ENCODE peak calls at places on chromosomes 13 and 19, in ten cellular contexts. F is GM12878, S is hepatocyte, Z is GM23338, O is PC-3, U is fibroblast of lung, V is HCT116, J is K562, Y is neural progenitor cell, N is H1. Q is an unnamed sample. For H3K36me3, the result is how much of the 10 kb centered on the place peaks cover.

GRCh38 chr19:15251749-15252397 is 19.6 kb upstream of the EPHX3 start:
- DNase-seq in O (peak), S (peak), F (no peak), J (peak), U (peak), V (no peak), Y (peak), N (peak), Z (peak), Q (no peak)

GRCh38 chr19:47651691-47652090 is 42.8 kb downstream of the BICRA start:
- DNase-seq in S (no peak), U (no peak), O (no peak), J (no peak), F (no peak), Z (peak), Y (no peak), N (no peak), V (no peak), Q (no peak)

GRCh38 chr19:10332158-10332964 is 968 bp downstream of the RAVER1 start:
- DNase-seq in J (no peak), V (no peak), Z (no peak), U (no peak), F (no peak), S (peak), O (no peak), Y (no peak), N (no peak), Q (no peak)

GRCh38 chr13:99442273-99442895 is 58.9 kb upstream of the TM9SF2 start:
- DNase-seq in Z (peak), V (peak), N (no peak), O (peak), U (peak), J (peak), Y (peak), S (peak), F (no peak), Q (peak)

GRCh38 chr19:20858218-20858617 is 64.8 kb upstream of the ZNF85 start:
- DNase-seq in S (no peak), Y (peak), Z (peak), O (no peak), U (no peak), J (no peak), F (no peak), N (no peak), V (no peak), Q (no peak)

GRCh38 chr13:24511019-24511823 is 1.4 kb downstream of the PARP4 start:
- DNase-seq in O (peak), J (no peak), Z (peak), S (peak), F (peak), N (no peak), U (peak), V (peak), Y (peak), Q (peak)

GRCh38 chr13:111587249-111587648 is 266.8 kb downstream of the TEX29 start:
- DNase-seq in N (no peak), Y (no peak), O (no peak), S (no peak), F (no peak), J (no peak), V (no peak), U (no peak), Z (no peak), Q (no peak)

GRCh38 chr19:46115396-46116109 is 8.9 kb downstream of the IGFL3 start:
- DNase-seq in Y (no peak), S (peak), O (peak), J (no peak), V (peak), F (peak), Z (no peak), U (peak), N (no peak), Q (no peak)

GRCh38 chr13:41563501-41564001 is 106.2 kb downstream of the RGCC start:
- DNase-seq in S (no peak), J (no peak), V (no peak), N (no peak), Z (no peak), Y (no peak), F (no peak), U (peak), O (peak), Q (no peak)

GRCh38 chr19:5364674-5365073 is 24.1 kb upstream of the PTPRS start:
- DNase-seq in O (no peak), J (peak), V (no peak), Y (peak), N (no peak), F (no peak), S (no peak), Z (peak), U (no peak), Q (no peak)

GRCh38 chr13:24251525-24251924 is 57.9 kb upstream of the C1QTNF9 start:
- DNase-seq in V (no peak), O (no peak), U (no peak), J (no peak), S (no peak), N (no peak), Y (no peak), F (no peak), Z (no peak), Q (peak)

GRCh38 chr19:18601875-18602274 is 4.7 kb downstream of the CRLF1 start:
- DNase-seq in Y (no peak), N (no peak), S (no peak), U (no peak), J (no peak), V (no peak), O (no peak), F (no peak), Z (no peak), Q (no peak)

GRCh38 chr19:18605196-18605545 is 1.4 kb downstream of the CRLF1 start:
- DNase-seq in N (no peak), U (no peak), Y (no peak), J (no peak), V (no peak), S (no peak), O (no peak), Z (no peak), F (no peak), Q (no peak)

GRCh38 chr19:18604820-18605159 is 1.8 kb downstream of the CRLF1 start:
- DNase-seq in J (no peak), F (no peak), V (no peak), U (no peak), Z (no peak), N (no peak), Y (no peak), S (no peak), O (no peak), Q (no peak)

GRCh38 chr19:18603958-18604819 is 2.4 kb downstream of the CRLF1 start:
- DNase-seq in N (no peak), U (no peak), V (no peak), O (no peak), Z (peak), Y (peak), F (no peak), S (no peak), J (no peak), Q (no peak)

GRCh38 chr19:18603255-18603957 is 3.2 kb downstream of the CRLF1 start:
- DNase-seq in V (no peak), O (peak), Y (peak), F (no peak), U (peak), N (no peak), J (peak), S (no peak), Z (peak), Q (no peak)
- TF ChIP-seq CTCF in V (no peak), O (peak), Y (peak), F (no peak), U (peak), N (peak), J (peak), S (peak), Z (peak), Q (peak)

DNA sequence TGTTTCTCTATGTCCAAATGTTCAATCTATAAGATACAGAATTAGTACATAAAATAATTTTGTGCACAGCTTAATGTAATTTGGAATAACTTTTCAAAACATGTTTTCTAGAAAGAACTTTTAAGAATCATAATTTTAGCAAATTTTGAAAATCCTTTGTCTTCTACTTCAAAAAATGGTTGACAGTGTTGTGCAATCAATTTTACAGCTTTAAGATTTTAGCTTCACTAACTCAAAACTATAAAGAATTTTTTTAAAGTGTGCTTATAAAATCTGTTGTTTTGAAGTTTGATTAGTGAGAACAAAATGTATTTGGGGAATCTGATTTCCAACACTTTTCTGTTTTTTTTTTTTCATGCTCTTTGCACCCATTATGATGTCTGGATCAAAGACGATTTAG is 12.7 kb upstream of the SPACA6 start:
- DNase-seq in N (no peak), V (no peak), S (no peak), Y (no peak), U (no peak), O (no peak), Z (no peak), F (no peak), J (no peak), Q (no peak)
- TF ChIP-seq EZH2 in N (no peak), V (no peak), S (no peak), Y (no peak), U (no peak), O (no peak), Z (no peak), F (no peak), J (no peak), Q (no peak)

DNA sequence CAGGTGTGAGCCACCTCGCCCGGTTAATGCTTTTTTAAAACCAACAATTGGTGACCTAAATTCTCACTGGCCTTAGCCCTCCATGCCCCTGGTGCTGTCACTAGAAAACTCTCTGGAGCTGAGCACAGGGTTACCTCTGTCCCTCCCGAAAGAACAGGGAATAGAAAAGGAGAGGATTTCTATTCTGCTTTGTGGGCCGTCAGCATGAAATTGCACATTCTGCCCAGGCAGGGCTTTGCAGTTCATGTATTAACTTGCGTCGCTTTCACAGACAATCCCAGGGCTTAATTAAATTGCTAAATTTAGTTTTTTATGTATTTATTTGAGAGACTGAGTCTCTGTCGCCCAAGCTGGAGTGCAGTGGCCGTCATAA is 583 bp upstream of the ZNF480 start:
- DNase-seq in Z (no peak), V (no peak), F (no peak), O (peak), N (no peak), Y (no peak), U (no peak), J (no peak), S (no peak), Q (no peak)
- H3K36me3 ChIP-seq in Z (under half), V (under half), F (under half), O (under half), N (under half), Y (under half), U (under half), J (under half), S (under half), Q (half or more)

DNA sequence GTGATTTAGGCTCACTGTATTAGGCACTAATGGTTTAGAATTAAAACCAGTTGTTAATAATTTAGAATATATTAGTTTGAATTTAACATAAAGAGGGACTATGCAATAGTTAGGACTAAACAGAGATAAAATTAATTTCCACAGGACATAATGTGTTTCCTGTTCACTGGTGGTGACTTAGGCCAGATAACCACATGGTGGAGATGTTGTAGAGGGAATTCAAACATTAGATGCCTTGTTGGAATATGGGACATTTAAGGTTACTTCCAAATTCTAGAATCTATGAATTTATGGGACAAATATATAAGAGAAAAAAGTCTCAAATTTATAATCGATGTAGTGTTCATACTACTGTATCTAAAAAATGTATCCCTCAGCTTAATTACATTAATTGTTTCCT is 615.5 kb upstream of the KLHL1 start:
- DNase-seq in S (no peak), O (peak), N (no peak), F (no peak), Y (no peak), V (no peak), U (peak), J (no peak), Z (no peak), Q (no peak)
- TF ChIP-seq CTCF in S (peak), O (peak), N (peak), F (no peak), Y (peak), V (no peak), U (peak), J (no peak), Z (peak), Q (no peak)

GRCh38 chr19:1524206-1524971 is 512 bp downstream of the PLK5 start:
- DNase-seq in V (no peak), S (no peak), Y (no peak), O (no peak), Z (no peak), U (no peak), J (peak), N (no peak), F (no peak), Q (no peak)
- TF ChIP-seq EZH2 in V (no peak), S (no peak), Y (peak), O (no peak), Z (no peak), U (peak), J (peak), N (peak), F (no peak), Q (no peak)

DNA sequence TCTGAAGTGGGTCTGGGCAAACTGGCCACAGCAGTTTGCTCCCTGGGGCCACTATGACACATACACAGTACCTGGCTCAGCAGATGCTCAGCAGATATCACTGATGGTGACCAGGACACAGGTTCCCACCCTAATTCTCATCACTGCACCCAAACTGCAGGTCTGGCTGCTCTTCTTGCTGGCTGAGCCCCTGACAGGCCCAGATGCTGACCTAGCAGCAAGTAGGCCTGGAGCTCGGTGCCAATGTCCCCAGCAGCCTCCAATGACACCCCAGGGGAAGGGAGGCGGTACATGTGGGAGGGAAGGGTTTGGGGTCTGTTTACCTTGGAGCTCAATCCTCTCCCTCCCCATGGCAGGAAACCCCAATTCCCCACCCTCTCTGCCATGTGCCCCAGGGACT is 5.1 kb downstream of the UBE2S start:
- DNase-seq in V (no peak), Y (no peak), O (no peak), J (no peak), U (no peak), S (no peak), F (no peak), Z (no peak), N (no peak), Q (no peak)
- H3K36me3 ChIP-seq in V (under half), Y (under half), O (half or more), J (half or more), U (under half), S (under half), F (under half), Z (half or more), N (half or more), Q (half or more)

DNA sequence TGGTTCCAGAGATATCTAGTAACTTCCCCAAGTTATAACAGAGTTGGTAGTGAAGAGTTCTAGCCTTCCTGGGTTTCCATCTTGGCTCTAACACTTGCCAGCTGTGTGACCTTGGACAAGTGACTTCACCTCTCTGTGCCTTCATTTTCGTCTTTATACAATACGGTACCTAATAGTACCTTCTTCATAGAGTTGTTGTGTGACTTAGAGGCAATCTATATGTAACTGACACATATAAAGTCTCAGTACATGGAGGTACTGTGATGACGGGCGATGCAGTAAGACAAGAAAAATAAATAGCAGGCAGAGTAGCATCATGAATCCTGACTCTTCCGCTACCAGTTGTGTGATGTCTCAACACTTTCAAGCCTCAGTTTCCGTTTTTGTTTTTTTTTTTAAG is 8.0 kb upstream of the CLASRP start:
- DNase-seq in N (no peak), O (no peak), Z (no peak), J (no peak), F (no peak), U (no peak), Y (no peak), V (no peak), S (no peak), Q (no peak)
- TF ChIP-seq CTCF in N (no peak), O (no peak), Z (no peak), J (no peak), F (no peak), U (no peak), Y (no peak), V (no peak), S (no peak), Q (no peak)